ENCODE peak calls at places on chromosome 18, in eight cellular contexts. B is AG04450, F is dorsolateral prefrontal cortex, I is NB4, K is A549, O is ovary, M is uterus, P is BJ. G is an unnamed sample.

GRCh38 chr18:79579807-79580480 is 99.7 kb upstream of the CTDP1 start:
- DNase-seq in O (peak), I (no peak), B (no peak), M (peak), F (peak), P (no peak), K (no peak), G (no peak)

GRCh38 chr18:75211721-75212625 is 1.4 kb downstream of the TSHZ1 start:
- DNase-seq in M (peak), B (no peak), O (peak), P (no peak), K (no peak), F (no peak), I (peak), G (no peak)

GRCh38 chr18:68779169-68779568 is 18.7 kb upstream of the CCDC102B start:
- DNase-seq in M (no peak), F (no peak), I (peak), P (no peak), K (no peak), B (no peak), O (no peak), G (no peak)

GRCh38 chr18:6509417-6510198 is 94.9 kb upstream of the L3MBTL4 start:
- DNase-seq in K (no peak), M (no peak), P (no peak), O (no peak), B (no peak), I (no peak), F (no peak), G (no peak)

GRCh38 chr18:67421666-67422065 is 94.9 kb downstream of the DSEL start:
- DNase-seq in P (no peak), F (no peak), I (no peak), O (no peak), M (no peak), K (no peak), B (no peak), G (no peak)

GRCh38 chr18:73511751-73512525 is 635.7 kb downstream of the FBXO15 start:
- DNase-seq in O (no peak), F (no peak), I (peak), M (no peak), B (peak), P (peak), K (no peak), G (peak)

GRCh38 chr18:79133724-79134123 is 64.5 kb downstream of the ATP9B start:
- DNase-seq in M (peak), P (no peak), F (no peak), I (no peak), K (no peak), B (no peak), O (no peak), G (no peak)

GRCh38 chr18:58057291-58057965 is 13.4 kb downstream of the NEDD4L start:
- DNase-seq in F (no peak), K (no peak), M (no peak), I (no peak), B (no peak), O (no peak), P (no peak), G (no peak)

GRCh38 chr18:10872297-10872696 is 277.1 kb downstream of the PIEZO2 start:
- DNase-seq in P (no peak), K (no peak), M (no peak), B (no peak), I (no peak), O (no peak), F (no peak), G (no peak)

GRCh38 chr18:702957-703659 is 9.3 kb downstream of the ENOSF1 start:
- DNase-seq in O (no peak), B (peak), F (no peak), M (peak), I (peak), K (no peak), P (peak), G (peak)

GRCh38 chr18:9135912-9136314 is 668 bp upstream of the ANKRD12 start:
- DNase-seq in O (no peak), M (no peak), B (no peak), I (peak), P (no peak), F (peak), K (peak), G (no peak)

GRCh38 chr18:55884498-55884897 is 296.5 kb upstream of the TCF4 start:
- DNase-seq in M (no peak), P (no peak), F (no peak), K (no peak), B (no peak), I (no peak), O (no peak), G (no peak)
- H3K4me3 ChIP-seq in M (no peak), P (no peak), F (no peak), K (no peak), B (no peak), I (no peak), O (no peak), G (no peak)

GRCh38 chr18:2304378-2305175 is 266.7 kb downstream of the METTL4 start:
- DNase-seq in F (no peak), O (no peak), I (no peak), M (no peak), K (no peak), B (no peak), P (no peak), G (no peak)
- TF ChIP-seq CTCF in F (no peak), O (no peak), I (no peak), M (no peak), K (no peak), B (no peak), P (no peak), G (no peak)

DNA sequence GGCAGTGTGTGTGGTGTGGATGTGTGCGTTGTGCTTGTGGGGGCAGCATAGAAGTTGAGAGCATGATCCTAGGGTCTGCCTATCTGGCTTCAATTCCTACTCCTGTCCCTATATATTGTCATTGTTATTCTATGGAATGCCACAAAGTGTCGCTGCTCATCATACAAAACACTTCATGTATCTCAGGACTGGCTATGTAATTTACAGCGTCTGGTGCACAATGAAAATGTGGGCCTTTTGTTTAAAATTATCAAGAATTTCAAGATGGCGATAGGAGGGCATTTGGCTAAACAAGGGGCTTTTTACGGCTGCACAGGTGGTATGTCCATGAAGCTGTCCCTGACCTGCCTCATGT is 3.4 kb downstream of the SERPINB2 start:
- DNase-seq in M (no peak), I (peak), F (no peak), P (no peak), B (no peak), K (peak), O (no peak), G (no peak)
- H3K4me3 ChIP-seq in M (no peak), I (no peak), F (no peak), P (no peak), B (no peak), K (no peak), O (no peak), G (no peak)

DNA sequence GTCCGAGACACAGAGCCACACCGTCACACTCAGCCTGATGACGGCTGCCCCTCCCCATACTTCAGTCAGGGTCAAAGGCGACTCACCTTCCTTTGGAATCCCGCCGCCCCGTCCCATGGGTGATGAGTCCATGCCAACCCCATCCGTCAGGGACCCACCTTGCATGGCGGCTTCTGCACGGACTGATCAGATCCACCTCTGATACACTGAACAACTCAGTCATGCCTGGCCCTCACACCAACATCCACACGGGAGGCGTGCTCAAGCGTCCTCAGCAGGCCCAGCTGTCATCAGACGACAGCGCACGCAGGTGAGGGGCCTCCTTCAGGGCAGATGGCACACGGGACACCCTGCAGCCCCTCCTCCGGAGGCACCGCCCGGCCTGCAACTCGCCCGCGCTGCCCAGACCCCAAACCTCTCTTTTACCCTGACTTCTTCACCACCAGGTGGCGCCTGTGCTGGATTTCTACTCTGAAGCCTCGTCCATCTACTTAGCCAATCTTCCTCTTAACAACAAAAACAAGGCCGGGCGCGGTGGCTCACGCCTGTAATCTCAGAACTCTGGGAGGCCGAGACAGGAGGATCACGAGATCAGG is 89.2 kb downstream of the ZNF516 start:
- DNase-seq in K (peak), B (no peak), I (peak), M (no peak), O (no peak), P (no peak), F (peak), G (no peak)
- TF ChIP-seq CTCF in K (peak), B (peak), I (peak), M (peak), O (no peak), P (peak), F (peak), G (peak)

GRCh38 chr18:59200787-59201186 is 19.2 kb upstream of the GRP start:
- DNase-seq in P (no peak), O (no peak), M (no peak), I (peak), B (no peak), F (no peak), K (no peak), G (no peak)

GRCh38 chr18:59197636-59198035 is 22.3 kb upstream of the GRP start:
- DNase-seq in M (no peak), P (no peak), K (no peak), O (no peak), I (no peak), F (no peak), B (no peak), G (no peak)

GRCh38 chr18:59202258-59202820 is 17.6 kb upstream of the GRP start:
- DNase-seq in M (no peak), I (no peak), F (no peak), O (no peak), K (no peak), B (no peak), P (no peak), G (no peak)

GRCh38 chr18:59196161-59196560 is 23.8 kb upstream of the GRP start:
- DNase-seq in K (no peak), F (no peak), I (no peak), B (no peak), M (no peak), P (no peak), O (no peak), G (no peak)

DNA sequence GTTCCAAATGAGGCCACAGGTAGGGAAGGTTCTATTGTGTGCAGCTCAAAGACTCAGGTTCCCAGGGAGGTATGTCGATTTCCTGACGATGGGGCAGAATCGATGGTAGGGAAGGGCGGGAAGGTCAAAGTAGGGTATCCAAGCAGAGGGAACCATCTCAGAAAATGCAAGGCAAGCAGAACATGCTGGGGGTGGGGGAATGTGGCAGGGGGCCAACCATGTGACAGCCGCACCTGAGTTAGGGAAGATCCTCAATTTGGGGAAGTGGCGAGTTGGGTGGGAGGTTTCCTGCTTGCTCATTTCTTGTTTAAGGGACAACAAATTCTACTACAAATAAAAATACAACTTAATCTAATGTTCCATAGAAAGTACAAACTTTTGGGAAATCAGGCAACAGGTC is 21.7 kb upstream of the GRP start:
- DNase-seq in B (no peak), O (no peak), F (no peak), I (no peak), P (no peak), M (no peak), K (no peak), G (no peak)
- H3K4me3 ChIP-seq in B (no peak), O (no peak), F (no peak), I (no peak), P (no peak), M (no peak), K (no peak), G (no peak)

GRCh38 chr18:44241041-44241440 is 439.6 kb upstream of the SETBP1 start:
- DNase-seq in M (no peak), F (no peak), K (no peak), O (no peak), B (no peak), P (no peak), I (no peak), G (no peak)

GRCh38 chr18:44238911-44239310 is 441.8 kb upstream of the SETBP1 start:
- DNase-seq in B (no peak), K (no peak), F (no peak), M (no peak), O (no peak), P (no peak), I (no peak), G (no peak)

GRCh38 chr18:44232500-44232899 is 448.2 kb upstream of the SETBP1 start:
- DNase-seq in O (no peak), K (no peak), P (no peak), F (no peak), I (no peak), B (no peak), M (no peak), G (no peak)

GRCh38 chr18:44238449-44238848 is 442.2 kb upstream of the SETBP1 start:
- DNase-seq in P (no peak), I (no peak), F (no peak), M (no peak), K (no peak), B (no peak), O (no peak), G (no peak)
- TF ChIP-seq CTCF in P (no peak), I (no peak), F (no peak), M (no peak), K (no peak), B (no peak), O (no peak), G (no peak)

GRCh38 chr18:44655435-44655834 is 25.3 kb upstream of the SETBP1 start:
- DNase-seq in O (no peak), B (no peak), I (no peak), F (no peak), K (no peak), P (no peak), M (no peak), G (no peak)

GRCh38 chr18:44654555-44654954 is 26.1 kb upstream of the SETBP1 start:
- DNase-seq in B (no peak), O (no peak), P (peak), I (no peak), K (no peak), F (no peak), M (no peak), G (peak)

GRCh38 chr18:44651453-44651852 is 29.2 kb upstream of the SETBP1 start:
- DNase-seq in P (peak), F (no peak), O (no peak), M (peak), B (no peak), K (peak), I (no peak), G (peak)

DNA sequence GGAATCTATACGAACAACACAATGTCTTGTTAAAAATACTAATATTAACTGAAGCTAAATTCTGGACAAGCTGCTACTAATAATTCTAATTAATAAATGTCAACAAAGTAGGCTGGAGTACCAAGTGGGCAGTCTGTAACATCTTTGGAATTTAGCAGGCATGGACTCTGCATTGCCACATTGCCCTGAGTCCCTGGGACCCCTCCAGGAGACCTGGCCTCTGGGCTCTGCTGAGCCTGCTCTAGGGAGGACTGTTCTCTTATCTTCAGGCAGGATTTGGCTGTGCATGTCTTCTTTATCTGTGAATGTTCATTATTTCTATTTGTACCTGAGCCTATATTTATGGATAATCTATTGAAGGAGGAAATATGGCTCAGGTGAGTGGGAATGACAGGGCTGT is 28.8 kb upstream of the SETBP1 start:
- DNase-seq in K (no peak), M (no peak), P (no peak), F (no peak), B (no peak), O (no peak), I (no peak), G (no peak)
- H3K4me3 ChIP-seq in K (no peak), M (no peak), P (no peak), F (no peak), B (no peak), O (no peak), I (no peak), G (no peak)

G was measured in astrocyte of the cerebellum.